ENCODE peak calls at places on chromosomes 12 and 14, in five cellular contexts. N is H4, I is H9, Q is GM13977, G is T1000. K is an unnamed sample.

GRCh38 chr12:109309441-109310246 is 560 bp upstream of the FOXN4 start:
- DNase-seq in G (no peak), Q (peak; percentile 38), N (no peak), I (no peak), K (peak; percentile 46)

GRCh38 chr12:122402264-122402663 is 20.2 kb downstream of the CLIP1 start:
- DNase-seq in N (no peak), Q (no peak), G (no peak), I (no peak), K (no peak)

GRCh38 chr14:28308727-28309126 is 457.9 kb upstream of the FOXG1 start:
- DNase-seq in I (no peak), Q (no peak), G (no peak), N (peak; percentile 30), K (no peak)

GRCh38 chr12:105331805-105332251 is 1.3 kb downstream of the C12orf75 start:
- DNase-seq in I (peak; percentile 48), G (no peak), N (no peak), Q (peak; percentile 19), K (peak; percentile 23)

GRCh38 chr12:28602760-28603638 is 412.7 kb downstream of the CCDC91 start:
- DNase-seq in I (no peak), Q (no peak), G (no peak), N (no peak), K (no peak)

GRCh38 chr12:57226588-57227314 is 2.8 kb upstream of the SHMT2 start:
- DNase-seq in Q (no peak), G (no peak), N (no peak), I (peak; percentile 86), K (no peak)

GRCh38 chr14:104719343-104719742 is 4.7 kb upstream of the ADSS1 start:
- DNase-seq in Q (no peak), I (no peak), G (no peak), N (no peak), K (no peak)

GRCh38 chr14:93249128-93249831 is 42.2 kb downstream of the UBR7 start:
- DNase-seq in I (no peak), G (no peak), Q (no peak), N (no peak), K (no peak)

GRCh38 chr12:66269757-66270383 is 32.4 kb upstream of the HELB start:
- DNase-seq in G (no peak), I (peak; percentile 54), Q (peak; percentile 28), N (peak; percentile 63), K (peak; percentile 41)

GRCh38 chr12:108514468-108514972 is 557 bp upstream of the FICD start:
- DNase-seq in Q (no peak), N (no peak), G (no peak), I (no peak), K (no peak)

GRCh38 chr12:116370886-116371580 is 93.5 kb upstream of the MED13L start:
- DNase-seq in Q (no peak), I (no peak), G (no peak), N (no peak), K (no peak)

GRCh38 chr14:61300754-61301153 is 19.6 kb upstream of the TMEM30B start:
- DNase-seq in I (peak; percentile 39), G (no peak), N (no peak), Q (no peak), K (no peak)

GRCh38 chr12:106248177-106248848 is 493 bp upstream of the CKAP4 start:
- DNase-seq in I (peak; percentile 61), G (peak; percentile 52), N (peak; percentile 51), Q (peak; percentile 54), K (peak; percentile 68)

GRCh38 chr12:68971404-68971803 is 38.4 kb upstream of the CPM start:
- DNase-seq in G (no peak), N (no peak), Q (no peak), I (no peak), K (no peak)

GRCh38 chr12:62785941-62786559 is 148.9 kb downstream of the PPM1H start:
- DNase-seq in N (peak; percentile 91), I (no peak), Q (no peak), G (peak; percentile 69), K (no peak)

K was measured in GM20000.